ENCODE peak calls at places on chromosomes 16 and 17, in seven cellular contexts. One of them, this sample, is unnamed.

GRCh38 chr17:28416703-28417311 is 10.8 kb upstream of the SLC46A1 start:
- DNase-seq in CD8-positive, alpha-beta T cell: peak; percentile 51
- DNase-seq in ovary: no peak
- DNase-seq in IMR-90: peak; percentile 59
- DNase-seq in HCT116: peak; percentile 60
- DNase-seq in gastrocnemius medialis: no peak
- DNase-seq in heart right ventricle: no peak
- DNase-seq in this sample: no peak

GRCh38 chr16:30051518-30051917 is 14.0 kb upstream of the ALDOA start:
- DNase-seq in CD8-positive, alpha-beta T cell: no peak
- DNase-seq in ovary: no peak
- DNase-seq in IMR-90: peak; percentile 70
- DNase-seq in HCT116: no peak
- DNase-seq in gastrocnemius medialis: no peak
- DNase-seq in heart right ventricle: no peak
- DNase-seq in this sample: no peak

GRCh38 chr16:28951410-28951943 is 740 bp downstream of the NFATC2IP start:
- DNase-seq in CD8-positive, alpha-beta T cell: no peak
- DNase-seq in ovary: no peak
- DNase-seq in IMR-90: no peak
- DNase-seq in HCT116: no peak
- DNase-seq in gastrocnemius medialis: no peak
- DNase-seq in heart right ventricle: peak; percentile 56
- DNase-seq in this sample: no peak

GRCh38 chr17:21258593-21258992 is 5.4 kb upstream of the NATD1 start:
- DNase-seq in CD8-positive, alpha-beta T cell: no peak
- DNase-seq in ovary: no peak
- DNase-seq in IMR-90: no peak
- DNase-seq in HCT116: no peak
- DNase-seq in gastrocnemius medialis: no peak
- DNase-seq in heart right ventricle: no peak
- DNase-seq in this sample: no peak

GRCh38 chr17:55410722-55411462 is 10.7 kb downstream of the MMD start:
- DNase-seq in CD8-positive, alpha-beta T cell: no peak
- DNase-seq in ovary: no peak
- DNase-seq in IMR-90: no peak
- DNase-seq in HCT116: no peak
- DNase-seq in gastrocnemius medialis: no peak
- DNase-seq in heart right ventricle: no peak
- DNase-seq in this sample: no peak

GRCh38 chr16:2964416-2965223 is 545 bp downstream of the KREMEN2 start:
- DNase-seq in CD8-positive, alpha-beta T cell: peak; percentile 54
- DNase-seq in ovary: no peak
- DNase-seq in IMR-90: no peak
- DNase-seq in HCT116: peak; percentile 76
- DNase-seq in gastrocnemius medialis: no peak
- DNase-seq in heart right ventricle: no peak
- DNase-seq in this sample: no peak

GRCh38 chr17:78748730-78749317 is 33.2 kb downstream of the CYTH1 start:
- DNase-seq in CD8-positive, alpha-beta T cell: peak; percentile 80
- DNase-seq in ovary: no peak
- DNase-seq in IMR-90: peak; percentile 24
- DNase-seq in HCT116: no peak
- DNase-seq in gastrocnemius medialis: peak; percentile 58
- DNase-seq in heart right ventricle: peak; percentile 48
- DNase-seq in this sample: peak; percentile 49

GRCh38 chr16:79756571-79756970 is 156.0 kb upstream of the MAF start:
- DNase-seq in CD8-positive, alpha-beta T cell: no peak
- DNase-seq in ovary: no peak
- DNase-seq in IMR-90: no peak
- DNase-seq in HCT116: no peak
- DNase-seq in gastrocnemius medialis: no peak
- DNase-seq in heart right ventricle: no peak
- DNase-seq in this sample: no peak

GRCh38 chr17:65994114-65994513 is 197.8 kb downstream of the CEP112 start:
- DNase-seq in CD8-positive, alpha-beta T cell: no peak
- DNase-seq in ovary: no peak
- DNase-seq in IMR-90: no peak
- DNase-seq in HCT116: no peak
- DNase-seq in gastrocnemius medialis: no peak
- DNase-seq in heart right ventricle: no peak
- DNase-seq in this sample: no peak

GRCh38 chr17:32565401-32565800 is 78.6 kb downstream of the CDK5R1 start:
- DNase-seq in CD8-positive, alpha-beta T cell: no peak
- DNase-seq in ovary: no peak
- DNase-seq in IMR-90: no peak
- DNase-seq in HCT116: no peak
- DNase-seq in gastrocnemius medialis: no peak
- DNase-seq in heart right ventricle: no peak
- DNase-seq in this sample: no peak

GRCh38 chr16:53089434-53090270 is 34.9 kb downstream of the CHD9 start:
- DNase-seq in CD8-positive, alpha-beta T cell: no peak
- DNase-seq in ovary: no peak
- DNase-seq in IMR-90: no peak
- DNase-seq in HCT116: no peak
- DNase-seq in gastrocnemius medialis: no peak
- DNase-seq in heart right ventricle: no peak
- DNase-seq in this sample: no peak

GRCh38 chr17:39836117-39836516 is 28.0 kb downstream of the IKZF3 start:
- DNase-seq in CD8-positive, alpha-beta T cell: no peak
- DNase-seq in ovary: no peak
- DNase-seq in IMR-90: no peak
- DNase-seq in HCT116: no peak
- DNase-seq in gastrocnemius medialis: no peak
- DNase-seq in heart right ventricle: no peak
- DNase-seq in this sample: no peak

GRCh38 chr17:10183931-10184930 is 14.2 kb downstream of the GAS7 start:
- DNase-seq in CD8-positive, alpha-beta T cell: no peak
- DNase-seq in ovary: no peak
- DNase-seq in IMR-90: no peak
- DNase-seq in HCT116: no peak
- DNase-seq in gastrocnemius medialis: no peak
- DNase-seq in heart right ventricle: no peak
- DNase-seq in this sample: no peak

GRCh38 chr17:4721203-4722135 is 9.8 kb upstream of the MED11 start:
- DNase-seq in CD8-positive, alpha-beta T cell: no peak
- DNase-seq in ovary: no peak
- DNase-seq in IMR-90: peak; percentile 80
- DNase-seq in HCT116: peak; percentile 48
- DNase-seq in gastrocnemius medialis: no peak
- DNase-seq in heart right ventricle: no peak
- DNase-seq in this sample: no peak

GRCh38 chr16:83356266-83356665 is 451.5 kb upstream of the HSBP1 start:
- DNase-seq in CD8-positive, alpha-beta T cell: no peak
- DNase-seq in ovary: no peak
- DNase-seq in IMR-90: peak; percentile 65
- DNase-seq in HCT116: peak; percentile 29
- DNase-seq in gastrocnemius medialis: no peak
- DNase-seq in heart right ventricle: no peak
- DNase-seq in this sample: no peak

GRCh38 chr16:88839745-88840588 is 16.8 kb downstream of the GALNS start:
- DNase-seq in CD8-positive, alpha-beta T cell: no peak
- DNase-seq in ovary: no peak
- DNase-seq in IMR-90: no peak
- DNase-seq in HCT116: no peak
- DNase-seq in gastrocnemius medialis: no peak
- DNase-seq in heart right ventricle: no peak
- DNase-seq in this sample: no peak

GRCh38 chr16:88838566-88838965 is 18.2 kb downstream of the GALNS start:
- DNase-seq in CD8-positive, alpha-beta T cell: no peak
- DNase-seq in ovary: no peak
- DNase-seq in IMR-90: no peak
- DNase-seq in HCT116: no peak
- DNase-seq in gastrocnemius medialis: no peak
- DNase-seq in heart right ventricle: peak; percentile 9
- DNase-seq in this sample: no peak

GRCh38 chr16:88840589-88841215 is 16.0 kb downstream of the GALNS start:
- DNase-seq in CD8-positive, alpha-beta T cell: no peak
- DNase-seq in ovary: no peak
- DNase-seq in IMR-90: no peak
- DNase-seq in HCT116: no peak
- DNase-seq in gastrocnemius medialis: no peak
- DNase-seq in heart right ventricle: no peak
- DNase-seq in this sample: no peak

GRCh38 chr16:88837806-88838205 is 18.9 kb downstream of the GALNS start:
- DNase-seq in CD8-positive, alpha-beta T cell: no peak
- DNase-seq in ovary: no peak
- DNase-seq in IMR-90: no peak
- DNase-seq in HCT116: no peak
- DNase-seq in gastrocnemius medialis: no peak
- DNase-seq in heart right ventricle: peak; percentile 7
- DNase-seq in this sample: no peak

GRCh38 chr16:88839026-88839529 is 17.7 kb downstream of the GALNS start:
- DNase-seq in CD8-positive, alpha-beta T cell: no peak
- DNase-seq in ovary: no peak
- DNase-seq in IMR-90: no peak
- DNase-seq in HCT116: no peak
- DNase-seq in gastrocnemius medialis: no peak
- DNase-seq in heart right ventricle: no peak
- DNase-seq in this sample: no peak
- TF ChIP-seq CTCF in CD8-positive, alpha-beta T cell: no peak
- TF ChIP-seq CTCF in ovary: no peak
- TF ChIP-seq CTCF in IMR-90: no peak
- TF ChIP-seq CTCF in HCT116: peak; percentile 61
- TF ChIP-seq CTCF in gastrocnemius medialis: no peak
- TF ChIP-seq CTCF in heart right ventricle: no peak
- TF ChIP-seq CTCF in this sample: no peak

DNA sequence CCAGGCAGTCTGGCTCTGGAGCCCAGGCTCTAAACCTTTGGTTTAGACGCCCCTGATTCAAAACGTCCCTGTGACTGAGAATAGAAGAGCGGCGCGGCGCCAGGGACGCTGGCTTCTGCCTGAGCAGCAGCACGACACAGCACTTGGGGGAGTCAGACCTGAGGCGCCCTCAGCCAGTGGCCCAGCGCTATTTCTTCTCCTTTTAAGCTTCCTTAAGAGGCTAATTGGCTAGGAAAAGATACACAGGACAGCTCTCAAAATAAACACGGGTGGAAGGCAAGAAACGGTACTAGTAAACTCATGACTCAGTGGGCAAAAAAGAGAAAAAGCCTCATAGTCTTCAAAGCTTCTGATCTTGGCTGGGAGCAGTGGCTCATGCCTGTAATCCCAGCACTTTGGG is 34.9 kb downstream of the GTF3C1 start:
- DNase-seq in CD8-positive, alpha-beta T cell: no peak
- DNase-seq in ovary: no peak
- DNase-seq in IMR-90: peak; percentile 68
- DNase-seq in HCT116: no peak
- DNase-seq in gastrocnemius medialis: no peak
- DNase-seq in heart right ventricle: peak; percentile 67
- DNase-seq in this sample: no peak
- H3K36me3 ChIP-seq in CD8-positive, alpha-beta T cell: peaks cover 15% of the 10 kb centered on the region
- H3K36me3 ChIP-seq in ovary: no peaks in the 10 kb centered on the region
- H3K36me3 ChIP-seq in IMR-90: peaks cover 53% of the 10 kb centered on the region
- H3K36me3 ChIP-seq in HCT116: peaks cover 21% of the 10 kb centered on the region
- H3K36me3 ChIP-seq in gastrocnemius medialis: peaks cover 25% of the 10 kb centered on the region
- H3K36me3 ChIP-seq in heart right ventricle: peaks cover 8% of the 10 kb centered on the region
- H3K36me3 ChIP-seq in this sample: peaks cover 20% of the 10 kb centered on the region

DNA sequence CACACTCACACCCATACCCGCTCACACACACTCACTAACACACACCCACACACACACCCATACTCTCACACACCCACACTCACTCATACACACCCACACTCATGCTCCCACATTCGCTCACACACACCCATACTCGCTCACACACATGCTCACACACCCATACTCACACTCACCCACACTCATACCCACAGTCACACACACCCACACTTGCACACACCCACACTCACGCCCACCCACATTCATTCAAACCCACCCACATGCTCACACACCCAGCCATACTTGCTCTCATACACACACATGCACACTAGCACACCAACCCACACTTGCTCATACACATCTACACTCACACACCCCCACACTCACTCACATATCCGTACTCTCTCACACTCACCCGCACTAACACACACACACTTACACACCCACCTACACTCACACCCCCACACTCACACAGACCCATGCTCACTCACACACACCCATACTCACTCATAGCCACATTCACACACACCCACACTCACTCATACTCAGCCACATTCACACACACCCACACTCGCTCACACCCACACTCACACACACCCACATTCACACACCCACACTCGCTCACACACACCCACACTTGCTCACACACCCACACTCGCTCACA is 322.4 kb upstream of the N4BP1 start:
- DNase-seq in CD8-positive, alpha-beta T cell: no peak
- DNase-seq in ovary: no peak
- DNase-seq in IMR-90: no peak
- DNase-seq in HCT116: no peak
- DNase-seq in gastrocnemius medialis: no peak
- DNase-seq in heart right ventricle: no peak
- DNase-seq in this sample: no peak
- TF ChIP-seq CTCF in CD8-positive, alpha-beta T cell: no peak
- TF ChIP-seq CTCF in ovary: no peak
- TF ChIP-seq CTCF in IMR-90: no peak
- TF ChIP-seq CTCF in HCT116: no peak
- TF ChIP-seq CTCF in gastrocnemius medialis: no peak
- TF ChIP-seq CTCF in heart right ventricle: no peak
- TF ChIP-seq CTCF in this sample: no peak

GRCh38 chr17:42001729-42002128 is 15.5 kb downstream of the DNAJC7 start:
- DNase-seq in CD8-positive, alpha-beta T cell: no peak
- DNase-seq in ovary: no peak
- DNase-seq in IMR-90: no peak
- DNase-seq in HCT116: no peak
- DNase-seq in gastrocnemius medialis: no peak
- DNase-seq in heart right ventricle: no peak
- DNase-seq in this sample: no peak

GRCh38 chr17:42005128-42005527 is 12.1 kb downstream of the DNAJC7 start:
- DNase-seq in CD8-positive, alpha-beta T cell: no peak
- DNase-seq in ovary: no peak
- DNase-seq in IMR-90: no peak
- DNase-seq in HCT116: no peak
- DNase-seq in gastrocnemius medialis: no peak
- DNase-seq in heart right ventricle: no peak
- DNase-seq in this sample: peak; percentile 59

GRCh38 chr17:42002175-42002791 is 15.0 kb downstream of the DNAJC7 start:
- DNase-seq in CD8-positive, alpha-beta T cell: no peak
- DNase-seq in ovary: no peak
- DNase-seq in IMR-90: no peak
- DNase-seq in HCT116: no peak
- DNase-seq in gastrocnemius medialis: no peak
- DNase-seq in heart right ventricle: no peak
- DNase-seq in this sample: no peak

GRCh38 chr17:42000399-42001076 is 16.7 kb downstream of the DNAJC7 start:
- DNase-seq in CD8-positive, alpha-beta T cell: no peak
- DNase-seq in ovary: no peak
- DNase-seq in IMR-90: no peak
- DNase-seq in HCT116: no peak
- DNase-seq in gastrocnemius medialis: no peak
- DNase-seq in heart right ventricle: no peak
- DNase-seq in this sample: no peak

GRCh38 chr17:42002792-42003301 is 14.4 kb downstream of the DNAJC7 start:
- DNase-seq in CD8-positive, alpha-beta T cell: no peak
- DNase-seq in ovary: no peak
- DNase-seq in IMR-90: peak; percentile 56
- DNase-seq in HCT116: no peak
- DNase-seq in gastrocnemius medialis: no peak
- DNase-seq in heart right ventricle: no peak
- DNase-seq in this sample: no peak
- H3K36me3 ChIP-seq in CD8-positive, alpha-beta T cell: peaks cover 23% of the 10 kb centered on the region
- H3K36me3 ChIP-seq in ovary: no peaks in the 10 kb centered on the region
- H3K36me3 ChIP-seq in IMR-90: peaks cover 18% of the 10 kb centered on the region
- H3K36me3 ChIP-seq in HCT116: peaks cover 19% of the 10 kb centered on the region
- H3K36me3 ChIP-seq in gastrocnemius medialis: peaks cover 30% of the 10 kb centered on the region
- H3K36me3 ChIP-seq in heart right ventricle: peaks cover 13% of the 10 kb centered on the region
- H3K36me3 ChIP-seq in this sample: peaks cover 5% of the 10 kb centered on the region